ENCODE peak calls at places on chromosome 16, in seven cellular contexts. One of them, this sample, is unnamed.

GRCh38 chr16:3538222-3538621 is 37.4 kb downstream of the CLUAP1 start:
- DNase-seq in spleen: no peak
- DNase-seq in transverse colon: no peak
- DNase-seq in left lobe of liver: no peak
- DNase-seq in left ventricle myocardium inferior: no peak
- DNase-seq in stimulated activated CD8-positive, alpha-beta memory T cell treated with anti-CD3 and anti-CD28 coated beads, Interleukin-4, amount 100 ng/mL, for 4 hours: no peak
- DNase-seq in GM19239: no peak
- DNase-seq in this sample: no peak

GRCh38 chr16:1532081-1532760 is 1.2 kb upstream of the TMEM204 start:
- DNase-seq in spleen: no peak
- DNase-seq in transverse colon: peak; percentile 52
- DNase-seq in GM19239: no peak
- DNase-seq in stimulated activated CD8-positive, alpha-beta memory T cell treated with anti-CD3 and anti-CD28 coated beads, Interleukin-4, amount 100 ng/mL, for 4 hours: no peak
- DNase-seq in left ventricle myocardium inferior: peak; percentile 91
- DNase-seq in left lobe of liver: no peak
- DNase-seq in this sample: no peak

GRCh38 chr16:19330801-19331484 is 45.4 kb downstream of the CLEC19A start:
- DNase-seq in left ventricle myocardium inferior: no peak
- DNase-seq in left lobe of liver: peak; percentile 45
- DNase-seq in spleen: no peak
- DNase-seq in GM19239: no peak
- DNase-seq in transverse colon: no peak
- DNase-seq in stimulated activated CD8-positive, alpha-beta memory T cell treated with anti-CD3 and anti-CD28 coated beads, Interleukin-4, amount 100 ng/mL, for 4 hours: no peak
- DNase-seq in this sample: no peak

GRCh38 chr16:85235988-85236831 is 123.9 kb upstream of the CIBAR2 start:
- DNase-seq in transverse colon: no peak
- DNase-seq in left ventricle myocardium inferior: peak; percentile 53
- DNase-seq in GM19239: peak; percentile 70
- DNase-seq in stimulated activated CD8-positive, alpha-beta memory T cell treated with anti-CD3 and anti-CD28 coated beads, Interleukin-4, amount 100 ng/mL, for 4 hours: no peak
- DNase-seq in left lobe of liver: no peak
- DNase-seq in spleen: no peak
- DNase-seq in this sample: no peak

GRCh38 chr16:88993006-88993787 is 16.2 kb upstream of the CBFA2T3 start:
- DNase-seq in left lobe of liver: no peak
- DNase-seq in stimulated activated CD8-positive, alpha-beta memory T cell treated with anti-CD3 and anti-CD28 coated beads, Interleukin-4, amount 100 ng/mL, for 4 hours: no peak
- DNase-seq in left ventricle myocardium inferior: no peak
- DNase-seq in transverse colon: no peak
- DNase-seq in GM19239: no peak
- DNase-seq in spleen: peak; percentile 78
- DNase-seq in this sample: no peak

GRCh38 chr16:2180962-2181923 is 15.2 kb downstream of the CASKIN1 start:
- DNase-seq in spleen: no peak
- DNase-seq in left lobe of liver: no peak
- DNase-seq in stimulated activated CD8-positive, alpha-beta memory T cell treated with anti-CD3 and anti-CD28 coated beads, Interleukin-4, amount 100 ng/mL, for 4 hours: no peak
- DNase-seq in GM19239: no peak
- DNase-seq in left ventricle myocardium inferior: no peak
- DNase-seq in transverse colon: no peak
- DNase-seq in this sample: no peak

GRCh38 chr16:3029499-3030127 is 5.8 kb downstream of the THOC6 start:
- DNase-seq in left ventricle myocardium inferior: no peak
- DNase-seq in stimulated activated CD8-positive, alpha-beta memory T cell treated with anti-CD3 and anti-CD28 coated beads, Interleukin-4, amount 100 ng/mL, for 4 hours: no peak
- DNase-seq in spleen: peak; percentile 86
- DNase-seq in left lobe of liver: no peak
- DNase-seq in GM19239: no peak
- DNase-seq in transverse colon: no peak
- DNase-seq in this sample: no peak

GRCh38 chr16:3383045-3383448 is 17.8 kb downstream of the ZSCAN32 start:
- DNase-seq in spleen: no peak
- DNase-seq in transverse colon: no peak
- DNase-seq in stimulated activated CD8-positive, alpha-beta memory T cell treated with anti-CD3 and anti-CD28 coated beads, Interleukin-4, amount 100 ng/mL, for 4 hours: no peak
- DNase-seq in left ventricle myocardium inferior: no peak
- DNase-seq in left lobe of liver: no peak
- DNase-seq in GM19239: no peak
- DNase-seq in this sample: no peak

GRCh38 chr16:71289732-71290062 is 495 bp upstream of the CMTR2 start:
- DNase-seq in left lobe of liver: no peak
- DNase-seq in stimulated activated CD8-positive, alpha-beta memory T cell treated with anti-CD3 and anti-CD28 coated beads, Interleukin-4, amount 100 ng/mL, for 4 hours: no peak
- DNase-seq in left ventricle myocardium inferior: no peak
- DNase-seq in GM19239: no peak
- DNase-seq in spleen: no peak
- DNase-seq in transverse colon: no peak
- DNase-seq in this sample: no peak

GRCh38 chr16:49700928-49701685 is 154.8 kb downstream of the ZNF423 start:
- DNase-seq in transverse colon: no peak
- DNase-seq in left lobe of liver: no peak
- DNase-seq in spleen: no peak
- DNase-seq in stimulated activated CD8-positive, alpha-beta memory T cell treated with anti-CD3 and anti-CD28 coated beads, Interleukin-4, amount 100 ng/mL, for 4 hours: no peak
- DNase-seq in left ventricle myocardium inferior: no peak
- DNase-seq in GM19239: no peak
- DNase-seq in this sample: no peak

GRCh38 chr16:66610111-66610820 is 5.8 kb downstream of the CMTM3 start:
- DNase-seq in left lobe of liver: no peak
- DNase-seq in stimulated activated CD8-positive, alpha-beta memory T cell treated with anti-CD3 and anti-CD28 coated beads, Interleukin-4, amount 100 ng/mL, for 4 hours: no peak
- DNase-seq in left ventricle myocardium inferior: no peak
- DNase-seq in spleen: peak; percentile 72
- DNase-seq in GM19239: no peak
- DNase-seq in transverse colon: no peak
- DNase-seq in this sample: no peak

GRCh38 chr16:85312642-85313540 is 200.6 kb upstream of the CIBAR2 start:
- DNase-seq in left ventricle myocardium inferior: no peak
- DNase-seq in GM19239: no peak
- DNase-seq in spleen: no peak
- DNase-seq in transverse colon: no peak
- DNase-seq in stimulated activated CD8-positive, alpha-beta memory T cell treated with anti-CD3 and anti-CD28 coated beads, Interleukin-4, amount 100 ng/mL, for 4 hours: no peak
- DNase-seq in left lobe of liver: no peak
- DNase-seq in this sample: no peak

GRCh38 chr16:10610499-10611184 is 30.2 kb upstream of the EMP2 start:
- DNase-seq in GM19239: no peak
- DNase-seq in left ventricle myocardium inferior: no peak
- DNase-seq in transverse colon: no peak
- DNase-seq in spleen: no peak
- DNase-seq in left lobe of liver: no peak
- DNase-seq in stimulated activated CD8-positive, alpha-beta memory T cell treated with anti-CD3 and anti-CD28 coated beads, Interleukin-4, amount 100 ng/mL, for 4 hours: no peak
- DNase-seq in this sample: no peak

GRCh38 chr16:700684-701584 is 4.7 kb downstream of the FBXL16 start:
- DNase-seq in spleen: no peak
- DNase-seq in GM19239: no peak
- DNase-seq in left ventricle myocardium inferior: no peak
- DNase-seq in left lobe of liver: no peak
- DNase-seq in transverse colon: no peak
- DNase-seq in stimulated activated CD8-positive, alpha-beta memory T cell treated with anti-CD3 and anti-CD28 coated beads, Interleukin-4, amount 100 ng/mL, for 4 hours: no peak
- DNase-seq in this sample: no peak

GRCh38 chr16:3021449-3022207 is 1.5 kb downstream of the TNFRSF12A start:
- DNase-seq in transverse colon: peak; percentile 87
- DNase-seq in stimulated activated CD8-positive, alpha-beta memory T cell treated with anti-CD3 and anti-CD28 coated beads, Interleukin-4, amount 100 ng/mL, for 4 hours: peak; percentile 82
- DNase-seq in GM19239: peak; percentile 76
- DNase-seq in left ventricle myocardium inferior: peak; percentile 84
- DNase-seq in left lobe of liver: peak; percentile 77
- DNase-seq in spleen: no peak
- DNase-seq in this sample: no peak

GRCh38 chr16:4319454-4319853 is 3.6 kb downstream of the GLIS2 start:
- DNase-seq in spleen: no peak
- DNase-seq in left ventricle myocardium inferior: no peak
- DNase-seq in stimulated activated CD8-positive, alpha-beta memory T cell treated with anti-CD3 and anti-CD28 coated beads, Interleukin-4, amount 100 ng/mL, for 4 hours: no peak
- DNase-seq in transverse colon: peak; percentile 59
- DNase-seq in left lobe of liver: no peak
- DNase-seq in GM19239: peak; percentile 77
- DNase-seq in this sample: no peak

GRCh38 chr16:27322858-27323780 is 9.3 kb downstream of the IL4R start:
- DNase-seq in stimulated activated CD8-positive, alpha-beta memory T cell treated with anti-CD3 and anti-CD28 coated beads, Interleukin-4, amount 100 ng/mL, for 4 hours: no peak
- DNase-seq in GM19239: no peak
- DNase-seq in left ventricle myocardium inferior: no peak
- DNase-seq in transverse colon: peak; percentile 82
- DNase-seq in left lobe of liver: peak; percentile 94
- DNase-seq in spleen: peak; percentile 47
- DNase-seq in this sample: no peak

GRCh38 chr16:87806608-87807546 is 41.1 kb upstream of the KLHDC4 start:
- DNase-seq in left lobe of liver: no peak
- DNase-seq in spleen: peak; percentile 81
- DNase-seq in left ventricle myocardium inferior: peak; percentile 58
- DNase-seq in GM19239: no peak
- DNase-seq in transverse colon: peak; percentile 62
- DNase-seq in stimulated activated CD8-positive, alpha-beta memory T cell treated with anti-CD3 and anti-CD28 coated beads, Interleukin-4, amount 100 ng/mL, for 4 hours: no peak
- DNase-seq in this sample: peak; percentile 28

GRCh38 chr16:89606006-89606405 is 7.4 kb upstream of the DPEP1 start:
- DNase-seq in spleen: no peak
- DNase-seq in stimulated activated CD8-positive, alpha-beta memory T cell treated with anti-CD3 and anti-CD28 coated beads, Interleukin-4, amount 100 ng/mL, for 4 hours: no peak
- DNase-seq in left lobe of liver: no peak
- DNase-seq in left ventricle myocardium inferior: no peak
- DNase-seq in GM19239: no peak
- DNase-seq in transverse colon: no peak
- DNase-seq in this sample: no peak

GRCh38 chr16:67860589-67861398 is 12.1 kb upstream of the EDC4 start:
- DNase-seq in spleen: no peak
- DNase-seq in left lobe of liver: no peak
- DNase-seq in stimulated activated CD8-positive, alpha-beta memory T cell treated with anti-CD3 and anti-CD28 coated beads, Interleukin-4, amount 100 ng/mL, for 4 hours: no peak
- DNase-seq in GM19239: no peak
- DNase-seq in left ventricle myocardium inferior: no peak
- DNase-seq in transverse colon: no peak
- DNase-seq in this sample: no peak

GRCh38 chr16:84841787-84842300 is 22.1 kb downstream of the CRISPLD2 start:
- DNase-seq in transverse colon: peak; percentile 83
- DNase-seq in left lobe of liver: no peak
- DNase-seq in spleen: no peak
- DNase-seq in GM19239: no peak
- DNase-seq in stimulated activated CD8-positive, alpha-beta memory T cell treated with anti-CD3 and anti-CD28 coated beads, Interleukin-4, amount 100 ng/mL, for 4 hours: no peak
- DNase-seq in left ventricle myocardium inferior: no peak
- DNase-seq in this sample: no peak

GRCh38 chr16:65406076-65406475 is 284.2 kb upstream of the CDH11 start:
- DNase-seq in transverse colon: no peak
- DNase-seq in GM19239: no peak
- DNase-seq in left lobe of liver: no peak
- DNase-seq in left ventricle myocardium inferior: no peak
- DNase-seq in stimulated activated CD8-positive, alpha-beta memory T cell treated with anti-CD3 and anti-CD28 coated beads, Interleukin-4, amount 100 ng/mL, for 4 hours: no peak
- DNase-seq in spleen: no peak
- DNase-seq in this sample: no peak

This sample was measured in esophagus squamous epithelium.